ENCODE peak calls at places on chromosomes 4 and X, in nine cellular contexts. M is SW480; G is H7; A is Kasumi-1; I is progenitor cell of endocrine pancreas; N is GM10248; E is stimulated activated CD4-positive, alpha-beta T cell treated with anti-CD3 and anti-CD28 coated beads, Interleukin-15, amount 100 ng/mL, for 24 hours; Y is SW 1271; W is mammary epithelial cell. H is an unnamed sample.

GRCh38 chr4:7422098-7422897 is 12.4 kb downstream of the PSAPL1 start:
- DNase-seq in M (no peak), G (peak), A (no peak), I (no peak), N (no peak), E (no peak), Y (no peak), W (no peak), H (no peak)

GRCh38 chr4:2977116-2978097 is 14.0 kb downstream of the GRK4 start:
- DNase-seq in M (no peak), G (no peak), A (no peak), I (no peak), N (no peak), E (no peak), Y (no peak), W (no peak), H (no peak)

GRCh38 chrX:72094894-72095293 is 36.8 kb downstream of the RTL5 start:
- DNase-seq in M (no peak), G (peak), A (peak), I (no peak), N (peak), E (peak), Y (no peak), W (no peak), H (peak)

GRCh38 chrX:155997436-155997835 is at the start of gene IL9R:
- DNase-seq in M (peak), G (no peak), A (no peak), I (no peak), N (peak), E (peak), Y (no peak), W (no peak), H (peak)

GRCh38 chr4:61309616-61310015 is 109.5 kb downstream of the ADGRL3 start:
- DNase-seq in M (no peak), G (no peak), A (no peak), I (no peak), N (no peak), E (no peak), Y (no peak), W (no peak), H (no peak)

GRCh38 chr4:110916505-110916904 is 293.6 kb upstream of the PITX2 start:
- DNase-seq in M (no peak), G (no peak), A (no peak), I (no peak), N (no peak), E (no peak), Y (no peak), W (no peak), H (no peak)

GRCh38 chr4:6119507-6120020 is 80.8 kb downstream of the JAKMIP1 start:
- DNase-seq in M (no peak), G (no peak), A (no peak), I (no peak), N (no peak), E (no peak), Y (no peak), W (peak), H (no peak)

GRCh38 chr4:57405359-57405758 is 295.2 kb upstream of the IGFBP7 start:
- DNase-seq in M (no peak), G (no peak), A (no peak), I (no peak), N (no peak), E (no peak), Y (peak), W (peak), H (no peak)

GRCh38 chr4:157096439-157096838 is 20.5 kb downstream of the GLRB start:
- DNase-seq in M (no peak), G (no peak), A (no peak), I (no peak), N (no peak), E (no peak), Y (no peak), W (no peak), H (no peak)

GRCh38 chrX:10327651-10328050 is 170.9 kb downstream of the CLCN4 start:
- DNase-seq in M (peak), G (peak), A (no peak), I (no peak), N (no peak), E (no peak), Y (no peak), W (no peak), H (no peak)

GRCh38 chr4:176270669-176271068 is 1.6 kb upstream of the ASB5 start:
- DNase-seq in M (peak), G (no peak), A (no peak), I (no peak), N (no peak), E (no peak), Y (peak), W (peak), H (no peak)

GRCh38 chrX:129461801-129462456 is 61.4 kb downstream of the SMARCA1 start:
- DNase-seq in M (no peak), G (no peak), A (no peak), I (no peak), N (no peak), E (no peak), Y (no peak), W (no peak), H (no peak)

GRCh38 chr4:142404191-142404611 is 441.9 kb downstream of the INPP4B start:
- DNase-seq in M (peak), G (no peak), A (peak), I (no peak), N (no peak), E (peak), Y (peak), W (peak), H (no peak)

GRCh38 chrX:130118396-130118795 is 8.1 kb upstream of the ELF4 start:
- DNase-seq in M (peak), G (no peak), A (no peak), I (no peak), N (no peak), E (peak), Y (no peak), W (peak), H (no peak)

GRCh38 chr4:118032691-118033090 is 1.6 kb upstream of the NDST3 start:
- DNase-seq in M (peak), G (peak), A (no peak), I (no peak), N (no peak), E (no peak), Y (no peak), W (peak), H (no peak)

GRCh38 chr4:29581469-29581868 is 1138.7 kb upstream of the PCDH7 start:
- DNase-seq in M (no peak), G (no peak), A (no peak), I (no peak), N (no peak), E (no peak), Y (no peak), W (no peak), H (no peak)

H was measured in activated T-helper 2 cell treated with anti-CD3 and anti-CD28 coated beads, Interferon-gamma antibody, Interleukin-2, Interleukin-4, amounts not matched to agents 10 μg/mL and 5 μg/mL and 100 μg/mL, durations not matched to agents 14 hours and 24 hours and 36 hours.